ENCODE peak calls at places on chromosomes 12 and 14, in five cellular contexts. One of them, this sample, is unnamed.

GRCh38 chr14:73753043-73753886 is 39.1 kb upstream of the PNMA1 start:
- DNase-seq in stimulated activated CD8-positive, alpha-beta memory T cell treated with anti-CD3 and anti-CD28 coated beads, Interleukin-15, amount 100 ng/mL, for 24 hours: no peak
- DNase-seq in GM10248: no peak
- DNase-seq in stomach: peak
- DNase-seq in GM03348: no peak
- DNase-seq in this sample: no peak

GRCh38 chr12:87967871-87968270 is 61.3 kb downstream of the C12orf50 start:
- DNase-seq in GM10248: no peak
- DNase-seq in stomach: no peak
- DNase-seq in stimulated activated CD8-positive, alpha-beta memory T cell treated with anti-CD3 and anti-CD28 coated beads, Interleukin-15, amount 100 ng/mL, for 24 hours: no peak
- DNase-seq in GM03348: no peak
- DNase-seq in this sample: no peak

GRCh38 chr12:76698316-76698715 is 65.6 kb upstream of the ZDHHC17 start:
- DNase-seq in stimulated activated CD8-positive, alpha-beta memory T cell treated with anti-CD3 and anti-CD28 coated beads, Interleukin-15, amount 100 ng/mL, for 24 hours: no peak
- DNase-seq in GM10248: no peak
- DNase-seq in stomach: no peak
- DNase-seq in GM03348: no peak
- DNase-seq in this sample: no peak

GRCh38 chr12:104593482-104593881 is 136.7 kb downstream of the CHST11 start:
- DNase-seq in GM03348: no peak
- DNase-seq in GM10248: no peak
- DNase-seq in stimulated activated CD8-positive, alpha-beta memory T cell treated with anti-CD3 and anti-CD28 coated beads, Interleukin-15, amount 100 ng/mL, for 24 hours: no peak
- DNase-seq in stomach: no peak
- DNase-seq in this sample: no peak

GRCh38 chr14:39266589-39266870 is 32.8 kb downstream of the MIA2 start:
- DNase-seq in stomach: peak
- DNase-seq in GM10248: no peak
- DNase-seq in stimulated activated CD8-positive, alpha-beta memory T cell treated with anti-CD3 and anti-CD28 coated beads, Interleukin-15, amount 100 ng/mL, for 24 hours: no peak
- DNase-seq in GM03348: peak
- DNase-seq in this sample: peak

GRCh38 chr12:108817909-108818308 is 39.5 kb downstream of the SSH1 start:
- DNase-seq in stimulated activated CD8-positive, alpha-beta memory T cell treated with anti-CD3 and anti-CD28 coated beads, Interleukin-15, amount 100 ng/mL, for 24 hours: no peak
- DNase-seq in GM03348: no peak
- DNase-seq in GM10248: no peak
- DNase-seq in stomach: no peak
- DNase-seq in this sample: no peak

GRCh38 chr12:114846771-114847170 is 162.8 kb upstream of the TBX3 start:
- DNase-seq in stimulated activated CD8-positive, alpha-beta memory T cell treated with anti-CD3 and anti-CD28 coated beads, Interleukin-15, amount 100 ng/mL, for 24 hours: no peak
- DNase-seq in stomach: no peak
- DNase-seq in GM10248: no peak
- DNase-seq in GM03348: no peak
- DNase-seq in this sample: no peak

GRCh38 chr12:19972325-19973288 is 395.7 kb upstream of the PDE3A start:
- DNase-seq in stimulated activated CD8-positive, alpha-beta memory T cell treated with anti-CD3 and anti-CD28 coated beads, Interleukin-15, amount 100 ng/mL, for 24 hours: no peak
- DNase-seq in stomach: no peak
- DNase-seq in GM03348: no peak
- DNase-seq in GM10248: no peak
- DNase-seq in this sample: no peak

GRCh38 chr12:2053675-2054070 is 886 bp downstream of the CACNA1C start:
- DNase-seq in GM10248: no peak
- DNase-seq in stomach: no peak
- DNase-seq in GM03348: peak
- DNase-seq in stimulated activated CD8-positive, alpha-beta memory T cell treated with anti-CD3 and anti-CD28 coated beads, Interleukin-15, amount 100 ng/mL, for 24 hours: no peak
- DNase-seq in this sample: no peak

GRCh38 chr12:104522985-104523719 is 66.4 kb downstream of the CHST11 start:
- DNase-seq in GM03348: peak
- DNase-seq in stimulated activated CD8-positive, alpha-beta memory T cell treated with anti-CD3 and anti-CD28 coated beads, Interleukin-15, amount 100 ng/mL, for 24 hours: no peak
- DNase-seq in GM10248: no peak
- DNase-seq in stomach: no peak
- DNase-seq in this sample: no peak

GRCh38 chr14:65024957-65025356 is 38.3 kb downstream of the FNTB start:
- DNase-seq in GM10248: no peak
- DNase-seq in stomach: no peak
- DNase-seq in GM03348: no peak
- DNase-seq in stimulated activated CD8-positive, alpha-beta memory T cell treated with anti-CD3 and anti-CD28 coated beads, Interleukin-15, amount 100 ng/mL, for 24 hours: no peak
- DNase-seq in this sample: no peak

GRCh38 chr12:64335886-64336466 is 54.6 kb downstream of the C12orf56 start:
- DNase-seq in GM10248: no peak
- DNase-seq in GM03348: no peak
- DNase-seq in stomach: no peak
- DNase-seq in stimulated activated CD8-positive, alpha-beta memory T cell treated with anti-CD3 and anti-CD28 coated beads, Interleukin-15, amount 100 ng/mL, for 24 hours: no peak
- DNase-seq in this sample: no peak

GRCh38 chr12:57454566-57455373 is at the start of gene INHBE:
- DNase-seq in stomach: no peak
- DNase-seq in stimulated activated CD8-positive, alpha-beta memory T cell treated with anti-CD3 and anti-CD28 coated beads, Interleukin-15, amount 100 ng/mL, for 24 hours: no peak
- DNase-seq in GM03348: peak
- DNase-seq in GM10248: no peak
- DNase-seq in this sample: no peak

GRCh38 chr12:108832730-108833354 is 24.5 kb downstream of the SSH1 start:
- DNase-seq in stomach: no peak
- DNase-seq in stimulated activated CD8-positive, alpha-beta memory T cell treated with anti-CD3 and anti-CD28 coated beads, Interleukin-15, amount 100 ng/mL, for 24 hours: no peak
- DNase-seq in GM03348: peak
- DNase-seq in GM10248: no peak
- DNase-seq in this sample: no peak

GRCh38 chr14:96055065-96055752 is 16.0 kb downstream of the C14orf132 start:
- DNase-seq in GM03348: no peak
- DNase-seq in GM10248: no peak
- DNase-seq in stomach: peak
- DNase-seq in stimulated activated CD8-positive, alpha-beta memory T cell treated with anti-CD3 and anti-CD28 coated beads, Interleukin-15, amount 100 ng/mL, for 24 hours: no peak
- DNase-seq in this sample: no peak

This sample was measured in type B pancreatic cell.